ENCODE peak calls at places on chromosomes 1 and 21, in seven cellular contexts. U, A, Y, B, F, W and L are unnamed samples.

GRCh38 chr1:71630073-71630472 is 549.2 kb upstream of the ZRANB2 start:
- DNase-seq in U (no peak), A (no peak), Y (no peak), B (no peak), F (no peak), W (no peak), L (no peak)

GRCh38 chr1:205978676-205979075 is 24.5 kb downstream of the RAB7B start:
- DNase-seq in U (no peak), A (no peak), Y (no peak), B (no peak), F (no peak), W (no peak), L (no peak)

GRCh38 chr1:59133997-59134396 is 162.9 kb upstream of the FGGY start:
- DNase-seq in U (no peak), A (no peak), Y (no peak), B (no peak), F (no peak), W (no peak), L (no peak)

GRCh38 chr1:246012271-246012854 is 494.7 kb downstream of the SMYD3 start:
- DNase-seq in U (peak), A (no peak), Y (no peak), B (no peak), F (no peak), W (peak), L (peak)

GRCh38 chr1:999797-1000356 is at the start of gene HES4:
- DNase-seq in U (peak), A (no peak), Y (peak), B (peak), F (peak), W (peak), L (peak)

GRCh38 chr1:213429642-213430041 is 378.6 kb downstream of the RPS6KC1 start:
- DNase-seq in U (no peak), A (no peak), Y (no peak), B (no peak), F (no peak), W (no peak), L (no peak)

GRCh38 chr1:206502813-206503212 is 4.5 kb upstream of the RASSF5 start:
- DNase-seq in U (no peak), A (no peak), Y (no peak), B (no peak), F (no peak), W (no peak), L (no peak)

GRCh38 chr1:87796521-87796920 is 467.8 kb downstream of the LMO4 start:
- DNase-seq in U (no peak), A (no peak), Y (no peak), B (peak), F (no peak), W (no peak), L (no peak)

GRCh38 chr1:32351859-32352745 is 10.2 kb downstream of the FAM229A start:
- DNase-seq in U (peak), A (no peak), Y (no peak), B (peak), F (peak), W (no peak), L (no peak)

GRCh38 chr1:110726755-110727154 is 52.0 kb upstream of the KCNA3 start:
- DNase-seq in U (no peak), A (no peak), Y (no peak), B (no peak), F (no peak), W (peak), L (no peak)

GRCh38 chr1:62962794-62963776 is 179.2 kb downstream of the ATG4C start:
- DNase-seq in U (peak), A (no peak), Y (peak), B (peak), F (no peak), W (peak), L (peak)

GRCh38 chr1:6124341-6124740 is 55.8 kb downstream of the CHD5 start:
- DNase-seq in U (no peak), A (no peak), Y (no peak), B (no peak), F (no peak), W (no peak), L (no peak)

GRCh38 chr1:43573066-43573799 is 42.5 kb downstream of the PTPRF start:
- DNase-seq in U (no peak), A (peak), Y (no peak), B (no peak), F (peak), W (no peak), L (no peak)

GRCh38 chr1:62367005-62367547 is 47.8 kb upstream of the KANK4 start:
- DNase-seq in U (no peak), A (no peak), Y (no peak), B (no peak), F (no peak), W (no peak), L (no peak)

GRCh38 chr1:51636765-51637522 is 20.1 kb downstream of the OSBPL9 start:
- DNase-seq in U (peak), A (no peak), Y (peak), B (peak), F (no peak), W (no peak), L (peak)

GRCh38 chr1:244226440-244226839 is 175.4 kb downstream of the ZBTB18 start:
- DNase-seq in U (peak), A (no peak), Y (no peak), B (no peak), F (no peak), W (no peak), L (peak)

GRCh38 chr1:207049974-207050391 is 1.0 kb downstream of the YOD1 start:
- DNase-seq in U (peak), A (no peak), Y (no peak), B (peak), F (no peak), W (peak), L (no peak)

GRCh38 chr21:25133939-25134338 is 473.3 kb downstream of the MRPL39 start:
- DNase-seq in U (peak), A (no peak), Y (no peak), B (no peak), F (no peak), W (no peak), L (no peak)

GRCh38 chr21:17270234-17270633 is 242.6 kb upstream of the CXADR start:
- DNase-seq in U (peak), A (peak), Y (peak), B (peak), F (peak), W (no peak), L (peak)

GRCh38 chr21:14869984-14870840 is 194.6 kb downstream of the NRIP1 start:
- DNase-seq in U (peak), A (no peak), Y (no peak), B (no peak), F (no peak), W (no peak), L (no peak)

GRCh38 chr1:28580706-28581530 is 11.1 kb upstream of the RAB42 start:
- DNase-seq in U (peak), A (no peak), Y (peak), B (peak), F (no peak), W (peak), L (peak)

GRCh38 chr1:177174921-177175634 is 4.3 kb downstream of the BRINP2 start:
- DNase-seq in U (no peak), A (no peak), Y (no peak), B (peak), F (no peak), W (no peak), L (no peak)

GRCh38 chr1:97630968-97631367 is 289.9 kb downstream of the DPYD start:
- DNase-seq in U (no peak), A (no peak), Y (no peak), B (no peak), F (peak), W (no peak), L (no peak)

GRCh38 chr1:153790996-153791855 is 16.0 kb downstream of the SLC27A3 start:
- DNase-seq in U (no peak), A (no peak), Y (no peak), B (peak), F (no peak), W (peak), L (no peak)

GRCh38 chr1:215040190-215040589 is 42.3 kb upstream of the KCNK2 start:
- DNase-seq in U (no peak), A (no peak), Y (no peak), B (peak), F (no peak), W (no peak), L (no peak)

GRCh38 chr1:50066806-50067205 is 41.9 kb upstream of the ELAVL4 start:
- DNase-seq in U (no peak), A (no peak), Y (no peak), B (no peak), F (no peak), W (no peak), L (no peak)

GRCh38 chr1:21607549-21608529 is 61.3 kb downstream of the RAP1GAP start:
- DNase-seq in U (peak), A (peak), Y (peak), B (peak), F (peak), W (peak), L (peak)

GRCh38 chr1:145947551-145947950 is 10.3 kb downstream of the LIX1L start:
- DNase-seq in U (no peak), A (no peak), Y (no peak), B (no peak), F (no peak), W (no peak), L (no peak)

GRCh38 chr1:64378826-64379225 is 91.1 kb upstream of the CACHD1 start:
- DNase-seq in U (no peak), A (no peak), Y (no peak), B (peak), F (no peak), W (no peak), L (no peak)

GRCh38 chr1:224482619-224483018 is 48.0 kb upstream of the WDR26 start:
- DNase-seq in U (no peak), A (no peak), Y (no peak), B (no peak), F (no peak), W (no peak), L (no peak)

DNA sequence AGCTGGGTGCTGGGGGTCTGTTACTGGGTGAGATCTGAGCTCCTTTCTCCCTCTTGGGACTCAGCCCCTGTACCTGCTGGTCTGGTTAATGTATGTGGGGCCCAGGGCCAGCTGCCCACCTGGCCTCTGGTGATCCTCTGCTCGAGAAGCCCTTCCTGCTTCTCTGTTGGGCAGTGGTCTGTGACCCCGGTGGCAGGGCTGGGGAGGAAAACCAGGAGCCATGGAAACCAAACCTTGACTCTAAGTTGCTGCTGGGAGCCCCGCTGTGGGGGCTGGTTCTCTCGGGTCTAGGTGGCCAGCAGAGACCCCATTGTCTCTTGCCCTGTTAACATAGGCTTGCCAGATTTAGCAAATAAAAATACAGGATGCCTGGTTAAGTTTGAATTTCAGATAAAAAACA is 1.3 kb downstream of the PADI1 start:
- DNase-seq in U (no peak), A (no peak), Y (no peak), B (no peak), F (no peak), W (no peak), L (no peak)
- TF ChIP-seq CTCF in U (no peak), A (no peak), Y (no peak), B (no peak), F (no peak), W (no peak), L (no peak)

GRCh38 chr1:160768295-160768657 is 27.7 kb upstream of the LY9 start:
- DNase-seq in U (peak), A (no peak), Y (no peak), B (peak), F (peak), W (peak), L (no peak)
- TF ChIP-seq CTCF in U (peak), A (no peak), Y (peak), B (peak), F (peak), W (peak), L (no peak)

GRCh38 chr21:34020934-34021553 is 52.3 kb upstream of the MRPS6 start:
- DNase-seq in U (no peak), A (no peak), Y (no peak), B (no peak), F (no peak), W (no peak), L (no peak)

GRCh38 chr21:34019402-34019801 is 54.0 kb upstream of the MRPS6 start:
- DNase-seq in U (no peak), A (no peak), Y (no peak), B (no peak), F (no peak), W (no peak), L (no peak)

GRCh38 chr21:34018910-34019309 is 54.5 kb upstream of the MRPS6 start:
- DNase-seq in U (no peak), A (no peak), Y (no peak), B (no peak), F (no peak), W (no peak), L (no peak)

GRCh38 chr21:34021726-34022125 is 51.7 kb upstream of the MRPS6 start:
- DNase-seq in U (no peak), A (no peak), Y (no peak), B (no peak), F (no peak), W (no peak), L (no peak)

GRCh38 chr21:34020005-34020847 is 53.2 kb upstream of the MRPS6 start:
- DNase-seq in U (no peak), A (no peak), Y (no peak), B (peak), F (no peak), W (peak), L (no peak)
- TF ChIP-seq CTCF in U (peak), A (no peak), Y (no peak), B (no peak), F (no peak), W (no peak), L (no peak)

GRCh38 chr1:22731924-22732522 is 21.4 kb downstream of the EPHB2 start:
- DNase-seq in U (peak), A (no peak), Y (no peak), B (no peak), F (no peak), W (no peak), L (no peak)
- TF ChIP-seq CTCF in U (peak), A (peak), Y (no peak), B (no peak), F (peak), W (no peak), L (no peak)

DNA sequence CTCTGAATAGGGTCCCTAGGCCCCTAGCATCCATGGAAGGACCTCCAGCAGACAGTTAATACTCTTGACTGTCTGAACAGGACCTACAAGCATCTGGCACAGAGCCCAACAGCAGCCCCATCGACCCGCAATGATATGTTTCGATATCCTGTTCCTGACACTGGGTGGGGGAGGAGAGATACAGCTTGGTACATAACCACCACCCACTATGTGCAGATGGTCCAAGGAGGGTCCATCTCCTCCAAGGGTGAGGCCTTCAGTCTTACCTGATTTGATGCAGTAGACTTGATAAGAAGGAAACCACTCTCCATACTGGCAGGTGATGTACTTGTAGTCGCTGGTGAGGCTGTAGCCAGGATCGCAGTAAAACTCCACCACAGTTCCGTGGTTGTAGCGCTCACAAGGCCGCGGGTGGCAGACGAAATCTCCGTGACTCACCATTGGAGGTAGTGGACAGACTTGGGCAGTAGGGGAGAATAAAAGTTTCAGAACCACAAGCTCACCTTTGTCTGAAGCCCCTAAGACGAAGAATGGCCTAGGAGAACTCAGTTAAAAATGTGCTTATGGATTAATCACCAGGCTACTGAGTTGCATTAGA is 86.0 kb upstream of the TLR5 start:
- DNase-seq in U (no peak), A (no peak), Y (no peak), B (no peak), F (no peak), W (no peak), L (no peak)
- TF ChIP-seq CTCF in U (no peak), A (no peak), Y (no peak), B (no peak), F (no peak), W (no peak), L (no peak)

GRCh38 chr1:236342403-236343245 is 51.5 kb upstream of the EDARADD start:
- DNase-seq in U (no peak), A (no peak), Y (no peak), B (no peak), F (no peak), W (no peak), L (no peak)

GRCh38 chr1:236343246-236343862 is 50.7 kb upstream of the EDARADD start:
- DNase-seq in U (no peak), A (no peak), Y (no peak), B (no peak), F (no peak), W (no peak), L (no peak)

GRCh38 chr1:236341298-236341697 is 52.8 kb upstream of the EDARADD start:
- DNase-seq in U (no peak), A (no peak), Y (no peak), B (no peak), F (no peak), W (no peak), L (no peak)

GRCh38 chr1:236348071-236348470 is 46.0 kb upstream of the EDARADD start:
- DNase-seq in U (no peak), A (no peak), Y (no peak), B (no peak), F (no peak), W (no peak), L (no peak)

GRCh38 chr1:236345728-236346127 is 48.4 kb upstream of the EDARADD start:
- DNase-seq in U (peak), A (no peak), Y (no peak), B (peak), F (no peak), W (peak), L (no peak)
- TF ChIP-seq CTCF in U (no peak), A (peak), Y (peak), B (no peak), F (no peak), W (no peak), L (no peak)

DNA sequence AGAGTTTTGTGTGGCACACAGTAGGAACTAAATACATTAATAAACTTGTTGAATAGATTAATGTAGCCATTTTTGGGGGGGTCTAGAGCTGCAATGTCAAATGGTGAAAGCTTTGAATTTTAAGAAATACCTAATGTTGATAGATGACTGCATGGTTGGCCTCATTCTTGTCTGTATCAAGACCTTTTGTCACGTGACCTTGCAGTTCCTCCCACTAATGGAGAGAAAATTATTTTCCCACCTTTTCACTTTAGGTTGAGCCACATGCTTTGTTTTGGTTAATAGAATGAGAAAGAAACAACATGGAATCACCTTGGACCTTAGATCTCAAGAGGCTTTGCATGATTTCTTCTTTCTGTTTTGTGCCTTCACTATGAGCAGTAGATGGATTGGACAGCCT is 223.6 kb upstream of the DEPDC1 start:
- DNase-seq in U (no peak), A (no peak), Y (no peak), B (no peak), F (no peak), W (no peak), L (no peak)
- TF ChIP-seq CTCF in U (no peak), A (no peak), Y (no peak), B (no peak), F (no peak), W (no peak), L (no peak)

GRCh38 chr1:84887261-84887934 is 5.6 kb downstream of the LPAR3 start:
- DNase-seq in U (peak), A (no peak), Y (no peak), B (peak), F (no peak), W (no peak), L (peak)

GRCh38 chr1:84883286-84883685 is 9.7 kb downstream of the LPAR3 start:
- DNase-seq in U (peak), A (no peak), Y (no peak), B (no peak), F (no peak), W (no peak), L (no peak)

GRCh38 chr1:84888753-84889152 is 4.3 kb downstream of the LPAR3 start:
- DNase-seq in U (peak), A (no peak), Y (no peak), B (no peak), F (no peak), W (no peak), L (peak)

GRCh38 chr1:84885469-84885868 is 7.5 kb downstream of the LPAR3 start:
- DNase-seq in U (no peak), A (no peak), Y (no peak), B (no peak), F (no peak), W (no peak), L (no peak)

GRCh38 chr1:84884671-84885389 is 8.2 kb downstream of the LPAR3 start:
- DNase-seq in U (peak), A (no peak), Y (no peak), B (no peak), F (no peak), W (no peak), L (no peak)
- TF ChIP-seq CTCF in U (peak), A (no peak), Y (no peak), B (no peak), F (no peak), W (no peak), L (no peak)

GRCh38 chr1:54342764-54343687 is 63.2 kb downstream of the SSBP3 start:
- DNase-seq in U (no peak), A (no peak), Y (no peak), B (no peak), F (no peak), W (no peak), L (no peak)
- TF ChIP-seq CTCF in U (no peak), A (no peak), Y (no peak), B (no peak), F (no peak), W (no peak), L (no peak)

GRCh38 chr1:25703041-25703440 is 86.5 kb downstream of the MAN1C1 start:
- DNase-seq in U (no peak), A (no peak), Y (no peak), B (no peak), F (no peak), W (no peak), L (no peak)
- TF ChIP-seq CTCF in U (no peak), A (no peak), Y (no peak), B (no peak), F (no peak), W (no peak), L (no peak)